ENCODE peak calls at places on chromosomes 1 and 21, in six cellular contexts. V is Peyer's patch, D is uterus, I is right lobe of liver, Q is transverse colon, C is HCT116. M is an unnamed sample.

GRCh38 chr1:234909307-234909706 is 219.3 kb downstream of the TOMM20 start:
- DNase-seq in C (no peak), I (no peak), D (no peak), Q (no peak), V (no peak), M (no peak)

GRCh38 chr1:12556368-12556930 is 61.6 kb downstream of the DHRS3 start:
- DNase-seq in D (peak; percentile 66), I (no peak), C (no peak), V (no peak), Q (peak; percentile 39), M (no peak)

GRCh38 chr1:106207185-106207584 is 849.3 kb upstream of the PRMT6 start:
- DNase-seq in I (no peak), V (no peak), D (no peak), C (no peak), Q (no peak), M (no peak)

GRCh38 chr21:40841524-40842196 is 5.3 kb downstream of the DSCAM start:
- DNase-seq in I (peak; percentile 77), C (no peak), Q (no peak), V (no peak), D (no peak), M (no peak)

GRCh38 chr1:71093938-71094337 is 13.1 kb upstream of the ZRANB2 start:
- DNase-seq in V (no peak), Q (no peak), D (no peak), C (no peak), I (no peak), M (no peak)

GRCh38 chr1:196734460-196734859 is 40.2 kb upstream of the CFHR3 start:
- DNase-seq in D (no peak), Q (no peak), C (no peak), V (no peak), I (peak; percentile 14), M (no peak)

GRCh38 chr1:39819091-39819812 is 30.6 kb upstream of the BMP8B start:
- DNase-seq in C (no peak), I (no peak), D (no peak), Q (peak; percentile 85), V (no peak), M (no peak)

GRCh38 chr21:42237161-42237560 is 18.2 kb downstream of the ABCG1 start:
- DNase-seq in D (no peak), C (no peak), I (no peak), Q (no peak), V (no peak), M (no peak)

GRCh38 chr1:58996341-58997059 is 212.7 kb upstream of the JUN start:
- DNase-seq in D (no peak), C (no peak), Q (no peak), I (no peak), V (no peak), M (no peak)

GRCh38 chr1:118204648-118205047 is 19.6 kb upstream of the SPAG17 start:
- DNase-seq in Q (no peak), I (no peak), V (no peak), D (no peak), C (no peak), M (no peak)

GRCh38 chr1:46595127-46595526 is 8.9 kb downstream of the MKNK1 start:
- DNase-seq in C (no peak), Q (peak; percentile 57), V (no peak), I (peak; percentile 57), D (no peak), M (peak; percentile 83)

GRCh38 chr1:224262373-224263054 is 67.5 kb downstream of the NVL start:
- DNase-seq in Q (no peak), D (no peak), I (no peak), V (no peak), C (no peak), M (no peak)

GRCh38 chr1:44423706-44424546 is 18.9 kb downstream of the RNF220 start:
- DNase-seq in I (peak; percentile 66), V (no peak), D (peak; percentile 56), Q (peak; percentile 60), C (no peak), M (no peak)

GRCh38 chr1:94765958-94766357 is 54.2 kb upstream of the SLC44A3 start:
- DNase-seq in C (no peak), D (no peak), I (no peak), V (no peak), Q (no peak), M (no peak)

GRCh38 chr1:87113313-87113712 is 198.9 kb downstream of the HS2ST1 start:
- DNase-seq in V (no peak), C (no peak), Q (no peak), D (no peak), I (no peak), M (no peak)

GRCh38 chr1:229004227-229004833 is 266.6 kb upstream of the RAB4A start:
- DNase-seq in D (no peak), I (no peak), V (no peak), C (no peak), Q (no peak), M (no peak)

GRCh38 chr1:243738020-243738419 is 112.0 kb downstream of the AKT3 start:
- DNase-seq in C (no peak), I (no peak), V (no peak), Q (no peak), D (no peak), M (no peak)

GRCh38 chr1:20604678-20605077 is 15.8 kb downstream of the CDA start:
- DNase-seq in C (no peak), D (no peak), I (no peak), V (no peak), Q (peak; percentile 41), M (no peak)
- TF ChIP-seq POLR2A in C (no peak), D (no peak), I (peak; percentile 45), V (no peak), Q (no peak), M (no peak)

DNA sequence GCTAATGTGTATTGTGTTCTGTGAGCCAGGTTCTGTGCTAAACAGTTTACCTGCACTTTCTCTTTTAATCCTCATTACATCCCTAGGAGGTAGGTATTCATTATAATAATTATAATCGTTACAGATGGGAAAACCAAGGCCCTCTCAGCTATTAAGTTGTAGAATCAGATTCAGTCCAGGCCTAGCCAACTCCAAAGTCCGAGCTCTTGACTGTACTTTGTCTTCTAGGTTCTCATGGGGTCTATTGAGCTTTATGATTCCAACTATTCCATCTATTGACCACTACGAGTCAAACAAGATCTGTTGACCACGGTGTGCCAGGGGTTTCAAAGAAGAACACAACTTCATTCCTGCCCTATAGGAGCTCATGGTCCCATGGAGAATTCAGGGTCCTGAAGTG is 2.0 kb downstream of the IFNLR1 start:
- DNase-seq in I (no peak), V (no peak), Q (no peak), C (no peak), D (no peak), M (no peak)
- H3K4me1 ChIP-seq in I (no peaks in the 10 kb centered on the region), V (peaks cover 11% of the 10 kb centered on the region), Q (peaks cover 4% of the 10 kb centered on the region), C (peaks cover 23% of the 10 kb centered on the region), D (no peaks in the 10 kb centered on the region), M (peaks cover 30% of the 10 kb centered on the region)

GRCh38 chr1:167922611-167923074 is 8.7 kb upstream of the ADCY10 start:
- DNase-seq in V (no peak), C (no peak), D (no peak), I (no peak), Q (no peak), M (no peak)

GRCh38 chr1:167922023-167922422 is 8.1 kb upstream of the ADCY10 start:
- DNase-seq in V (no peak), C (no peak), D (no peak), I (no peak), Q (no peak), M (no peak)

GRCh38 chr1:167924553-167925223 is 10.8 kb upstream of the ADCY10 start:
- DNase-seq in V (no peak), D (no peak), I (no peak), C (no peak), Q (no peak), M (no peak)

GRCh38 chr1:167923324-167924039 is 9.5 kb upstream of the ADCY10 start:
- DNase-seq in D (no peak), C (no peak), Q (no peak), I (no peak), V (no peak), M (no peak)

GRCh38 chr1:167924102-167924501 is 10.2 kb upstream of the ADCY10 start:
- DNase-seq in I (no peak), D (no peak), Q (no peak), V (no peak), C (no peak), M (no peak)
- TF ChIP-seq POLR2A in I (no peak), D (no peak), Q (no peak), V (no peak), C (no peak), M (no peak)

GRCh38 chr1:21307663-21308062 is 17.4 kb upstream of the ECE1 start:
- DNase-seq in C (no peak), D (no peak), Q (no peak), I (no peak), V (no peak), M (no peak)
- H3K4me1 ChIP-seq in C (peaks cover 50% of the 10 kb centered on the region), D (peaks cover 19% of the 10 kb centered on the region), Q (peaks cover 38% of the 10 kb centered on the region), I (no peaks in the 10 kb centered on the region), V (no peaks in the 10 kb centered on the region), M (peaks cover 60% of the 10 kb centered on the region)

DNA sequence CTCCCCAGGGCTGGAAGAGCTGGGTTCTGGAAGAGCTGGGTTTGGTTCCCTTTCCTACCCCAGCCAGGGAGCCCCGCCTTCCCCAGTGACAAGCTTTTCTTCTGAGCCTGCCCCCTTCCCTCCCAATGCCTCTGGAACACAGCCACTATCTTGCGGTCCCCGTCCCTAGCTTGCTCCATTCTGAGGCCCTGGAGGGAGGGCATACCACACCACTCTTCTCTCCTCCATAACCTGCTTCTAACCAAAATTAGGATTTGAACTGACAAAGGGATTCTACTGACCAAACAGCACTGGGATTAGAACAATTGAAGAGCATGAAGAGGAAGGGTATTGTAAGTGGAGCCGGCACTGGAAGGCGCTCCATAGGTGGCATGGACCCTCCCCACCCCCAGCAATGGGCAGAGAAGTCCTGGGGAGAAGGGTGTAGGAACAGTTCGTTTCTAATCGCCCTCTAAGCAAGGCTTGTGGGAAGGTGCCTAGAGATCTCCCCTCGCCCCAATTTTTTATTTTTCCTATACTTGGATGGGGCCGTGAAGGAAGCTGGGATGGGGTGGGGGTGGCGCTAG is 690 bp downstream of the C1orf216 start:
- DNase-seq in C (peak; percentile 13), V (no peak), Q (peak; percentile 45), D (peak; percentile 49), I (peak; percentile 37), M (no peak)
- TF ChIP-seq POLR2A in C (no peak), V (no peak), Q (no peak), D (no peak), I (no peak), M (no peak)

M was measured in suprapubic skin.